ENCODE peak calls at places on chromosomes 2 and 18, in four cellular contexts. T, V, Q and N are unnamed samples.

GRCh38 chr2:144333144-144333555 is 186.8 kb downstream of the ZEB2 start:
- ATAC-seq in T (no peak), V (no peak), Q (no peak), N (no peak)

GRCh38 chr2:196333397-196333796 is 162.0 kb upstream of the STK17B start:
- ATAC-seq in T (no peak), V (peak; percentile 13), Q (no peak), N (no peak)

GRCh38 chr2:103002954-103003353 is 241.1 kb downstream of the TMEM182 start:
- ATAC-seq in T (no peak), V (no peak), Q (no peak), N (no peak)

GRCh38 chr2:236717719-236718118 is 148.1 kb downstream of the ACKR3 start:
- ATAC-seq in T (no peak), V (no peak), Q (no peak), N (no peak)

GRCh38 chr2:29777164-29777563 is 144.2 kb downstream of the ALK start:
- ATAC-seq in T (no peak), V (no peak), Q (no peak), N (no peak)

GRCh38 chr2:10686176-10686575 is 3.6 kb downstream of the NOL10 start:
- ATAC-seq in T (no peak), V (no peak), Q (peak; percentile 4), N (no peak)

GRCh38 chr2:129334696-129335095 is 644.8 kb upstream of the RAB6C start:
- ATAC-seq in T (no peak), V (no peak), Q (no peak), N (peak; percentile 62)

GRCh38 chr2:231717281-231718180 is 9.2 kb downstream of the PTMA start:
- ATAC-seq in T (peak; percentile 4), V (peak; percentile 13), Q (no peak), N (no peak)

GRCh38 chr2:45497355-45497754 is 113.7 kb downstream of the SRBD1 start:
- ATAC-seq in T (no peak), V (peak; percentile 89), Q (no peak), N (no peak)

GRCh38 chr18:11860594-11861450 is 9.6 kb downstream of the CHMP1B start:
- ATAC-seq in T (no peak), V (no peak), Q (no peak), N (no peak)

GRCh38 chr2:695111-695510 is 17.9 kb upstream of the TMEM18 start:
- ATAC-seq in T (no peak), V (no peak), Q (no peak), N (no peak)

GRCh38 chr2:207662203-207662602 is 37.0 kb upstream of the METTL21A start:
- ATAC-seq in T (no peak), V (peak; percentile 97), Q (no peak), N (no peak)

GRCh38 chr2:158745067-158745865 is 49.9 kb upstream of the DAPL1 start:
- ATAC-seq in T (peak; percentile 90), V (peak; percentile 78), Q (peak; percentile 79), N (peak; percentile 37)

GRCh38 chr2:88737385-88737784 is 45.9 kb downstream of the RPIA start:
- ATAC-seq in T (no peak), V (no peak), Q (no peak), N (peak; percentile 31)

GRCh38 chr2:11539317-11540147 is 5.7 kb downstream of the GREB1 start:
- ATAC-seq in T (peak; percentile 81), V (no peak), Q (no peak), N (peak; percentile 20)

GRCh38 chr18:23243178-23243577 is 107.9 kb downstream of the CABLES1 start:
- ATAC-seq in T (no peak), V (no peak), Q (no peak), N (no peak)

GRCh38 chr18:63427566-63427965 is 5.3 kb upstream of the VPS4B start:
- ATAC-seq in T (no peak), V (no peak), Q (no peak), N (no peak)

DNA sequence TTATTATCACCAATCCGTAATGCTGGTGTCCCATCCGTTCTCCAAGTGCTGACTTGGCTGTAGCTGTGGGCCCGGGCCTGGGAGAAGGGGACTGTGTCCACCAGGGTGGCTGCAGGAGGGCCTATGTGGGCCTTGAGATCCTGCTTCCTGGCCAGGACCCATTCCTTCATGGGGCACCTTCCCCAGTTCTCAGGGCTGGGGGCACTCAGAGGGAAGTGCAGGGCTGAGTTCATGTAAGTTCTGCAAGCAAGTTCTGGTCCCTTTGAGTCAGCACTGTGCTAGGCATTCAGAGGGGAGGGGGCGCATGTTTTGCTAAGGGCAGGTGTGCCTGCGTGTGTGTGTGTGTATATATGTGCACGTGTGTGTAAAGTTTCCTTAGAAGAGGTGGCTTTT is 94.0 kb downstream of the GLI2 start:
- ATAC-seq in T (no peak), V (no peak), Q (no peak), N (no peak)
- H3K9me3 ChIP-seq in T (no peaks in the 10 kb centered on the region), V (no peaks in the 10 kb centered on the region), Q (no peaks in the 10 kb centered on the region), N (no peaks in the 10 kb centered on the region)

DNA sequence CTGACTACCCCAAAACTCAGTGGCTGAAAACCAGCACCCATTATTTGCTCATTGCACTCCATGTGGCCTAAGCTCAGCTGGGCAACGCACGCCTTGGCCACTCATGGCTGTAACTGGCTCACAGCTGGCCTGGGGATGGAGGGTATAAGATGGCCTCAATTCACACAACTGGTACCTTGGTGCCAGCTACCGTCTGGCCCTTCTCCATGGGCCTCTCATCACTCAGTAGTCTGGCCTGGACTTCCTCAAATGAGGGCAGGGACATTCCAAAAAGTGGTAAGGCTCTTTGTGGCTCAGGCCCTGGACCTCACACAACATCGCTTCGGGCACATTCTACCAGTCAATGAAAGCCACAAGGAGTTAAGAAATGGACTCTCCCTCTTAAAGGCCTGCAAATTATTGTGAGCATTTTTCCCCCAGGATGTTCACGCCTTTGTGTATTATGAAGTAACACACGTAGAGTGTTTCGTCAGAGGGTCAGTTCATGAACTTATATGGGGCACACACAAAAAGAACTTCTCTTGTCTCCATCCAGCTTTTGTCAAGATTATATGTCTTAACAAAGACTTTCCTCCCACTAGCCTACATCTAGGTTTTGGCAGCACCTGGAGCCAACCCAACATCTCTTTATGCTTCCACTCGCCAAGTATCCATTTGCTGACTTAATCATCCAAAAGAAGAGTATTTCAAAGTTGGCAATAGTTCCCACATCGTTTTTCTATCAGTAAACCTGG is 145.2 kb downstream of the CCBE1 start:
- ATAC-seq in T (no peak), V (no peak), Q (no peak), N (no peak)
- TF ChIP-seq EP300 in T (no peak), V (no peak), Q (no peak), N (no peak)

GRCh38 chr2:173979721-173980351 is 14.7 kb upstream of the SP3 start:
- ATAC-seq in T (no peak), V (no peak), Q (no peak), N (peak; percentile 71)
- H3K9me3 ChIP-seq in T (no peaks in the 10 kb centered on the region), V (no peaks in the 10 kb centered on the region), Q (no peaks in the 10 kb centered on the region), N (no peaks in the 10 kb centered on the region)

GRCh38 chr18:47141289-47141688 is 9.0 kb downstream of the HDHD2 start:
- ATAC-seq in T (no peak), V (no peak), Q (no peak), N (no peak)
- TF ChIP-seq EP300 in T (no peak), V (no peak), Q (no peak), N (no peak)

DNA sequence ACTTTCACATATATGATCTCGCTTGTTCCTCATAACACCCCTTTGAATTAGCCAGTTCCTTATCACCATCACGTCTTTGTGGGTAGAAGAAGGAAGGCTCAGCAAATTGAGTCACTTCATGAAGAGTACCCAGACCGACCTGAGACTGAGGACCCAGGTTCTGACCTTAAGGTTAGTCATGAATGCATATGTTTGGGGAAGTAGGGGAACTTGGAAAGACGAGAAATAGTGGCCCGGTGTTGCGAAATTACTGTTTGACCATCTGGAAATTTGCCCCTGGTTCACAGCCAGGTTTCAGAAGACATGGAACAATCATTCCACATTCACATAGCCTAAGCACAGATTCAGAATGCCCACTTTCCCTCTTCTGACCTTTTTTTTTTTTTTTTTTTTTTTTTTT is 59.8 kb downstream of the MEIS1 start:
- ATAC-seq in T (no peak), V (no peak), Q (no peak), N (peak; percentile 51)
- H3K9me3 ChIP-seq in T (no peaks in the 10 kb centered on the region), V (no peaks in the 10 kb centered on the region), Q (no peaks in the 10 kb centered on the region), N (no peaks in the 10 kb centered on the region)

GRCh38 chr18:61753373-61753772 is 139.4 kb downstream of the RNF152 start:
- ATAC-seq in T (no peak), V (no peak), Q (no peak), N (no peak)

GRCh38 chr18:61752973-61753372 is 139.8 kb downstream of the RNF152 start:
- ATAC-seq in T (no peak), V (no peak), Q (no peak), N (no peak)

GRCh38 chr18:61749031-61749430 is 143.8 kb downstream of the RNF152 start:
- ATAC-seq in T (no peak), V (no peak), Q (no peak), N (no peak)

GRCh38 chr18:61748024-61748423 is 144.8 kb downstream of the RNF152 start:
- ATAC-seq in T (no peak), V (no peak), Q (no peak), N (peak; percentile 54)

GRCh38 chr18:61750840-61751668 is 141.8 kb downstream of the RNF152 start:
- ATAC-seq in T (no peak), V (no peak), Q (no peak), N (no peak)
- TF ChIP-seq EP300 in T (no peak), V (no peak), Q (no peak), N (no peak)

GRCh38 chr2:4175343-4175742 is 472.0 kb downstream of the DCDC2C start:
- ATAC-seq in T (no peak), V (no peak), Q (no peak), N (no peak)
- H3K9me3 ChIP-seq in T (peaks cover 67% of the 10 kb centered on the region), V (no peaks in the 10 kb centered on the region), Q (peaks cover 10% of the 10 kb centered on the region), N (no peaks in the 10 kb centered on the region)

DNA sequence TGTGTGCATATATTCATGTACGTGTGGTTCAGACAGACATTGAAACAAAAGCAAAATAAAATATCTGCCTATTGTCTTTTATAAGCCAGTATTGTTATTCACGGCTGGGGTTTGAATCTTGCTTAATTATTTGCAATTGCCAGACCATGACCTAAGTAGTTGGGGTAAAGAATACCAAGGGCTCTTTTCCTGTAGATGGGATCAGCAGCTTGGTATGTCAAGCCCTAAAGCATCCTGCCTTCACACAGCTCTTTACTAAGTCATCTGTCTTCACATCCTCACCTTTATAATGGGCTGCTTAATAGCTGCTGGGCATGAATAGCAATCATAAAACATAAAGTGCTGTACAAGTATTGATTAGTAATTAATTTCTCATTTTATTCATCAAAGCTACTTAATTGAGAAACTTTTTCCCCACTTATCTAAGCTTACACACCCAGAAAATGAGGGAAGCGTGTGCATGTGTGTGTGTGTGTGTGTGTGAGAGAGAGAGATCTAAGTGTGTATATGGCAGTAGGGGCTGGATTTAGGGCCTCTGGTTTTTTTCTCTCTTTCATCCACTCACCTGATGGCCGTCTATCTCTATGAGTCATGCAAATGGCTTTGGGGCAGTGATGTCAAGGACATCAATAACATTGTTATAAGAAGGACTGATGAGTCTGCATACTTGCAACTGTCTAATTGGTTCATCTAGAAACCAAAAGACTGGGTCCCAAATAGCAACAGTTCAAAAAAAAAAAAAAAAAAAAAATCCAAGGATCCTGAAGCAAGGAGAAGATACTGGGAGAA is 244.1 kb upstream of the TNP1 start:
- ATAC-seq in T (no peak), V (no peak), Q (no peak), N (no peak)
- TF ChIP-seq EP300 in T (no peak), V (no peak), Q (no peak), N (no peak)

GRCh38 chr2:178934571-178934970 is 115.4 kb downstream of the CCDC141 start:
- ATAC-seq in T (no peak), V (no peak), Q (no peak), N (no peak)
- H3K9me3 ChIP-seq in T (no peaks in the 10 kb centered on the region), V (no peaks in the 10 kb centered on the region), Q (no peaks in the 10 kb centered on the region), N (peaks cover 32% of the 10 kb centered on the region)